ENCODE peak calls at places on chromosomes 3 and 15, in five cellular contexts. One of them, this sample, is unnamed.

GRCh38 chr15:22838292-22839042 is at the start of gene NIPA2:
- DNase-seq in omental fat pad: peak; percentile 90
- DNase-seq in neural crest cell: peak; percentile 99
- DNase-seq in stimulated activated CD8-positive, alpha-beta memory T cell treated with anti-CD3 and anti-CD28 coated beads, Interleukin-2, amount 100 ng/mL, for 48 hours: peak; percentile 98
- DNase-seq in activated CD4-positive, alpha-beta T cell treated with anti-CD3 and anti-CD28 coated beads, Interleukin-2, amount 10 ng/mL, durations not matched to agents 7 days and 5 days: peak; percentile 97
- DNase-seq in this sample: peak; percentile 96

GRCh38 chr15:60462027-60462426 is 16.9 kb downstream of the ICE2 start:
- DNase-seq in stimulated activated CD8-positive, alpha-beta memory T cell treated with anti-CD3 and anti-CD28 coated beads, Interleukin-2, amount 100 ng/mL, for 48 hours: no peak
- DNase-seq in neural crest cell: no peak
- DNase-seq in activated CD4-positive, alpha-beta T cell treated with anti-CD3 and anti-CD28 coated beads, Interleukin-2, amount 10 ng/mL, durations not matched to agents 7 days and 5 days: no peak
- DNase-seq in omental fat pad: no peak
- DNase-seq in this sample: no peak

GRCh38 chr3:157746391-157746790 is 243.2 kb upstream of the VEPH1 start:
- DNase-seq in omental fat pad: no peak
- DNase-seq in neural crest cell: no peak
- DNase-seq in stimulated activated CD8-positive, alpha-beta memory T cell treated with anti-CD3 and anti-CD28 coated beads, Interleukin-2, amount 100 ng/mL, for 48 hours: no peak
- DNase-seq in activated CD4-positive, alpha-beta T cell treated with anti-CD3 and anti-CD28 coated beads, Interleukin-2, amount 10 ng/mL, durations not matched to agents 7 days and 5 days: no peak
- DNase-seq in this sample: peak; percentile 4

GRCh38 chr15:70112018-70112395 is 14.3 kb upstream of the TLE3 start:
- DNase-seq in activated CD4-positive, alpha-beta T cell treated with anti-CD3 and anti-CD28 coated beads, Interleukin-2, amount 10 ng/mL, durations not matched to agents 7 days and 5 days: no peak
- DNase-seq in stimulated activated CD8-positive, alpha-beta memory T cell treated with anti-CD3 and anti-CD28 coated beads, Interleukin-2, amount 100 ng/mL, for 48 hours: no peak
- DNase-seq in omental fat pad: no peak
- DNase-seq in neural crest cell: no peak
- DNase-seq in this sample: no peak

GRCh38 chr3:123949606-123950005 is 11.4 kb downstream of the CCDC14 start:
- DNase-seq in neural crest cell: no peak
- DNase-seq in omental fat pad: no peak
- DNase-seq in stimulated activated CD8-positive, alpha-beta memory T cell treated with anti-CD3 and anti-CD28 coated beads, Interleukin-2, amount 100 ng/mL, for 48 hours: no peak
- DNase-seq in activated CD4-positive, alpha-beta T cell treated with anti-CD3 and anti-CD28 coated beads, Interleukin-2, amount 10 ng/mL, durations not matched to agents 7 days and 5 days: no peak
- DNase-seq in this sample: no peak

GRCh38 chr3:43423142-43423541 is 136.8 kb downstream of the SNRK start:
- DNase-seq in omental fat pad: no peak
- DNase-seq in activated CD4-positive, alpha-beta T cell treated with anti-CD3 and anti-CD28 coated beads, Interleukin-2, amount 10 ng/mL, durations not matched to agents 7 days and 5 days: no peak
- DNase-seq in stimulated activated CD8-positive, alpha-beta memory T cell treated with anti-CD3 and anti-CD28 coated beads, Interleukin-2, amount 100 ng/mL, for 48 hours: no peak
- DNase-seq in neural crest cell: no peak
- DNase-seq in this sample: no peak

GRCh38 chr3:128243602-128244504 is 90.6 kb downstream of the EEFSEC start:
- DNase-seq in stimulated activated CD8-positive, alpha-beta memory T cell treated with anti-CD3 and anti-CD28 coated beads, Interleukin-2, amount 100 ng/mL, for 48 hours: no peak
- DNase-seq in omental fat pad: no peak
- DNase-seq in neural crest cell: no peak
- DNase-seq in activated CD4-positive, alpha-beta T cell treated with anti-CD3 and anti-CD28 coated beads, Interleukin-2, amount 10 ng/mL, durations not matched to agents 7 days and 5 days: no peak
- DNase-seq in this sample: no peak

GRCh38 chr3:193014961-193015360 is 97.3 kb upstream of the MB21D2 start:
- DNase-seq in activated CD4-positive, alpha-beta T cell treated with anti-CD3 and anti-CD28 coated beads, Interleukin-2, amount 10 ng/mL, durations not matched to agents 7 days and 5 days: no peak
- DNase-seq in neural crest cell: no peak
- DNase-seq in stimulated activated CD8-positive, alpha-beta memory T cell treated with anti-CD3 and anti-CD28 coated beads, Interleukin-2, amount 100 ng/mL, for 48 hours: no peak
- DNase-seq in omental fat pad: no peak
- DNase-seq in this sample: no peak

GRCh38 chr3:146020969-146021368 is 140.0 kb downstream of the PLOD2 start:
- DNase-seq in stimulated activated CD8-positive, alpha-beta memory T cell treated with anti-CD3 and anti-CD28 coated beads, Interleukin-2, amount 100 ng/mL, for 48 hours: no peak
- DNase-seq in omental fat pad: no peak
- DNase-seq in neural crest cell: no peak
- DNase-seq in activated CD4-positive, alpha-beta T cell treated with anti-CD3 and anti-CD28 coated beads, Interleukin-2, amount 10 ng/mL, durations not matched to agents 7 days and 5 days: no peak
- DNase-seq in this sample: no peak

GRCh38 chr3:142649996-142650693 is 54.0 kb downstream of the PLS1 start:
- DNase-seq in omental fat pad: no peak
- DNase-seq in activated CD4-positive, alpha-beta T cell treated with anti-CD3 and anti-CD28 coated beads, Interleukin-2, amount 10 ng/mL, durations not matched to agents 7 days and 5 days: no peak
- DNase-seq in neural crest cell: no peak
- DNase-seq in stimulated activated CD8-positive, alpha-beta memory T cell treated with anti-CD3 and anti-CD28 coated beads, Interleukin-2, amount 100 ng/mL, for 48 hours: no peak
- DNase-seq in this sample: no peak

GRCh38 chr3:183149915-183150825 is 12.4 kb downstream of the LAMP3 start:
- DNase-seq in omental fat pad: no peak
- DNase-seq in stimulated activated CD8-positive, alpha-beta memory T cell treated with anti-CD3 and anti-CD28 coated beads, Interleukin-2, amount 100 ng/mL, for 48 hours: no peak
- DNase-seq in activated CD4-positive, alpha-beta T cell treated with anti-CD3 and anti-CD28 coated beads, Interleukin-2, amount 10 ng/mL, durations not matched to agents 7 days and 5 days: no peak
- DNase-seq in neural crest cell: no peak
- DNase-seq in this sample: no peak

GRCh38 chr15:95247068-95247984 is 1016.0 kb downstream of the MCTP2 start:
- DNase-seq in omental fat pad: no peak
- DNase-seq in activated CD4-positive, alpha-beta T cell treated with anti-CD3 and anti-CD28 coated beads, Interleukin-2, amount 10 ng/mL, durations not matched to agents 7 days and 5 days: no peak
- DNase-seq in neural crest cell: no peak
- DNase-seq in stimulated activated CD8-positive, alpha-beta memory T cell treated with anti-CD3 and anti-CD28 coated beads, Interleukin-2, amount 100 ng/mL, for 48 hours: no peak
- DNase-seq in this sample: peak; percentile 86

GRCh38 chr3:19543212-19543841 is 390.7 kb downstream of the EFHB start:
- DNase-seq in neural crest cell: no peak
- DNase-seq in stimulated activated CD8-positive, alpha-beta memory T cell treated with anti-CD3 and anti-CD28 coated beads, Interleukin-2, amount 100 ng/mL, for 48 hours: no peak
- DNase-seq in activated CD4-positive, alpha-beta T cell treated with anti-CD3 and anti-CD28 coated beads, Interleukin-2, amount 10 ng/mL, durations not matched to agents 7 days and 5 days: no peak
- DNase-seq in omental fat pad: no peak
- DNase-seq in this sample: no peak

GRCh38 chr3:4398120-4398740 is 68.8 kb downstream of the SUMF1 start:
- DNase-seq in stimulated activated CD8-positive, alpha-beta memory T cell treated with anti-CD3 and anti-CD28 coated beads, Interleukin-2, amount 100 ng/mL, for 48 hours: no peak
- DNase-seq in omental fat pad: no peak
- DNase-seq in neural crest cell: no peak
- DNase-seq in activated CD4-positive, alpha-beta T cell treated with anti-CD3 and anti-CD28 coated beads, Interleukin-2, amount 10 ng/mL, durations not matched to agents 7 days and 5 days: no peak
- DNase-seq in this sample: no peak

GRCh38 chr3:58116161-58116955 is 94.4 kb downstream of the DNASE1L3 start:
- DNase-seq in activated CD4-positive, alpha-beta T cell treated with anti-CD3 and anti-CD28 coated beads, Interleukin-2, amount 10 ng/mL, durations not matched to agents 7 days and 5 days: peak; percentile 73
- DNase-seq in neural crest cell: no peak
- DNase-seq in stimulated activated CD8-positive, alpha-beta memory T cell treated with anti-CD3 and anti-CD28 coated beads, Interleukin-2, amount 100 ng/mL, for 48 hours: peak; percentile 14
- DNase-seq in omental fat pad: no peak
- DNase-seq in this sample: no peak